ENCODE peak calls at places on chromosomes 3 and 15, in six cellular contexts. K is lower lobe of right lung; P is Panc1; F is breast epithelium; X is activated CD8-positive, alpha-beta T cell treated with anti-CD3 and anti-CD28 coated beads for 36 hours; V is chondrocyte. S is an unnamed sample.

GRCh38 chr15:57384816-57385215 is 8.5 kb downstream of the CGNL1 start:
- DNase-seq in V (no peak), K (no peak), F (no peak), P (no peak), X (no peak), S (no peak)

GRCh38 chr3:19531426-19531825 is 383.1 kb downstream of the KCNH8 start:
- DNase-seq in V (no peak), F (no peak), K (no peak), P (no peak), X (no peak), S (no peak)

GRCh38 chr3:82196645-82197044 is 435.2 kb upstream of the GBE1 start:
- DNase-seq in P (no peak), F (no peak), X (no peak), V (no peak), K (no peak), S (no peak)

GRCh38 chr3:5198986-5199731 is 11.7 kb downstream of the EDEM1 start:
- DNase-seq in K (no peak), P (no peak), F (no peak), X (peak), V (no peak), S (no peak)

GRCh38 chr3:144491333-144491732 is 519.7 kb downstream of the DIPK2A start:
- DNase-seq in F (no peak), P (no peak), V (no peak), K (no peak), X (no peak), S (no peak)

GRCh38 chr3:188673509-188674239 is 498.1 kb upstream of the TPRG1 start:
- DNase-seq in P (no peak), X (no peak), F (no peak), V (no peak), K (no peak), S (no peak)

GRCh38 chr3:197458179-197458707 is 97.5 kb downstream of the BDH1 start:
- DNase-seq in K (peak), V (no peak), F (no peak), P (no peak), X (peak), S (peak)

GRCh38 chr3:101847328-101847727 is 2.0 kb upstream of the NFKBIZ start:
- DNase-seq in V (no peak), X (no peak), K (no peak), F (no peak), P (no peak), S (no peak)

GRCh38 chr15:96352594-96353377 is 22.3 kb downstream of the NR2F2 start:
- DNase-seq in F (no peak), X (no peak), K (no peak), P (no peak), V (no peak), S (no peak)

DNA sequence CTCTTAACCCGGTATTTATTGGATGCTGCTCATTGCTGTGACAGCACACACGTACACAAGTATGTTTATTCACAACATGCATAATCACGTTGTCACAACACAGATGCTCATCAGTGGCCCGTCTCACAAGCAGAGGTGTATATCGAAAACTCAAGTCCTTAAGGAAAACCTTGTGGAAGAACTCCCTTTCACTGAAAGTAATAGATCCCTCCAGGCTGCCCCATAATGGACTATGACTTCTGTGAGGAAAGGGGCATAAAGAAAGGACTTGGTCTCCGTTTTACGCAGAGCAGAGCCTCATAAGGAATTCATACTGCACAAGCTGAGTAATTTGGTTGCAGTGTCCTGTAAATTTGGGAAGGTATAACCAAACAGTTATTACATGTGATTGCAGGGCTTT is 328.8 kb downstream of the IGSF11 start:
- DNase-seq in F (no peak), K (no peak), V (no peak), X (no peak), P (no peak), S (no peak)
- TF ChIP-seq CTCF in F (no peak), K (no peak), V (no peak), X (no peak), P (no peak), S (no peak)

DNA sequence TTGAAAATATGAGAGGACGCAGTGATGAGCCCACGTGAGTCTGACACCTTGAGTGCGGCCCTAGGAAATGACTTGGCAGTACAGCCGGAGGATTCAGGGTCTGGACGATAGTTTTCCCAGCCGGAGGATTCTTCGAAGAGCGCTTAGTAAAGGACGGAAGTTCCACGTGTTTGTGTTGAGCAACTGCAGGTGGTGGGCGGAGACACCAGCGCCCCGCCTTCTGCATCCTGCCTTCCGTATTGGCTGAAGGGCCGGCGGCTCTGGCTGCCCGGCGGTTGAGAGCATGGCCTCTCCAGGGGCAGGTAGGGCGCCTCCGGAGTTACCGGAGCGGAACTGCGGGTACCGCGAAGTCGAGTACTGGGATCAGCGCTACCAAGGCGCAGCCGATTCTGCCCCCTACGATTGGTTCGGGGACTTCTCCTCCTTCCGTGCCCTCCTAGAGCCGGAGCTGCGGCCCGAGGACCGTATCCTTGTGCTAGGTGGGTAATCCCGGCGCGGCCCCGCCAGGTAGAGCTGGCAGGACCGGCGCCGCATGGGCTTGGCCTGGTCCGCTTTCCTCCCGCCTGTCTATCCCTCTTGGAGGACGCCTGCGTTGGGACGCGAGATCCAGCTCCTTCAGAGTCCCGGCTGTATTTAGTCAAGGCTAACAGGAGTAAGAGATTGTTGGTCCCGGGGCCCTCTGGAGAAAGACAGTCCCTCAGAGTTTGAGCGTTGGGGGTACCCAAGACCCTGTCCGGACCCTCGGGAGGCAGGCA is at the start of gene EEF1AKMT4:
- DNase-seq in V (peak), F (peak), X (peak), K (peak), P (peak), S (peak)
- TF ChIP-seq CTCF in V (no peak), F (peak), X (no peak), K (peak), P (no peak), S (peak)

GRCh38 chr3:132537297-132537696 is 59.8 kb upstream of the ACKR4 start:
- DNase-seq in F (no peak), X (no peak), V (no peak), P (no peak), K (no peak), S (no peak)
- TF ChIP-seq CTCF in F (no peak), X (no peak), V (peak), P (no peak), K (no peak), S (no peak)

GRCh38 chr15:63504979-63505841 is 817 bp downstream of the USP3 start:
- DNase-seq in F (peak), K (peak), X (peak), P (no peak), V (no peak), S (no peak)
- TF ChIP-seq CTCF in F (peak), K (peak), X (no peak), P (peak), V (peak), S (peak)

GRCh38 chr3:128863560-128863959 is 15.9 kb upstream of the ACAD9 start:
- DNase-seq in F (no peak), V (peak), X (peak), K (no peak), P (no peak), S (no peak)
- TF ChIP-seq CTCF in F (no peak), V (peak), X (peak), K (peak), P (no peak), S (peak)

S was measured in GM13977.